ENCODE peak calls at places on chromosomes 6 and 20, in ten cellular contexts. N is mammary epithelial cell, I is sigmoid colon, A is bronchial epithelial cell, C is A549, U is GM12865, O is prostate gland, Q is cardiac fibroblast, M is GM06990, K is HCT116. S is an unnamed sample.

GRCh38 chr20:21510414-21510971 is 3.4 kb downstream of the NKX2-2 start:
- DNase-seq in N (no peak), I (no peak), A (no peak), C (no peak), U (no peak), O (no peak), Q (no peak), M (no peak), K (no peak), S (no peak)

GRCh38 chr6:111105578-111105977 is 18.3 kb downstream of the SLC16A10 start:
- DNase-seq in N (peak), I (no peak), A (peak), C (peak), U (no peak), O (peak), Q (peak), M (no peak), K (peak), S (peak)

GRCh38 chr20:63703471-63703975 is 4.3 kb downstream of the ARFRP1 start:
- DNase-seq in N (no peak), I (peak), A (no peak), C (no peak), U (no peak), O (no peak), Q (no peak), M (no peak), K (no peak), S (no peak)

GRCh38 chr20:51402201-51402600 is 140.3 kb downstream of the NFATC2 start:
- DNase-seq in N (no peak), I (no peak), A (no peak), C (no peak), U (peak), O (no peak), Q (peak), M (no peak), K (no peak), S (peak)

GRCh38 chr20:40286991-40287531 is 402.0 kb downstream of the MAFB start:
- DNase-seq in N (peak), I (peak), A (peak), C (no peak), U (no peak), O (peak), Q (peak), M (no peak), K (no peak), S (no peak)

GRCh38 chr6:31903957-31904356 is 2.1 kb upstream of the ZBTB12 start:
- DNase-seq in N (no peak), I (no peak), A (no peak), C (no peak), U (no peak), O (no peak), Q (peak), M (no peak), K (no peak), S (no peak)

GRCh38 chr20:36499723-36500501 is 41.4 kb upstream of the MYL9 start:
- DNase-seq in N (no peak), I (peak), A (no peak), C (no peak), U (no peak), O (no peak), Q (no peak), M (no peak), K (no peak), S (peak)

GRCh38 chr20:25259788-25260254 is 11.9 kb downstream of the PYGB start:
- DNase-seq in N (no peak), I (peak), A (no peak), C (no peak), U (no peak), O (no peak), Q (no peak), M (no peak), K (no peak), S (no peak)

GRCh38 chr6:36350681-36351091 is 14.0 kb upstream of the BNIP5 start:
- DNase-seq in N (peak), I (no peak), A (peak), C (no peak), U (no peak), O (no peak), Q (peak), M (no peak), K (no peak), S (peak)

GRCh38 chr6:6962699-6963098 is 145.1 kb upstream of the RREB1 start:
- DNase-seq in N (no peak), I (no peak), A (no peak), C (no peak), U (no peak), O (no peak), Q (no peak), M (no peak), K (no peak), S (no peak)

GRCh38 chr6:30364591-30364990 is 19.6 kb downstream of the RPP21 start:
- DNase-seq in N (no peak), I (no peak), A (no peak), C (no peak), U (peak), O (no peak), Q (no peak), M (no peak), K (no peak), S (no peak)

GRCh38 chr6:16540804-16541752 is 220.2 kb downstream of the ATXN1 start:
- DNase-seq in N (no peak), I (peak), A (no peak), C (no peak), U (peak), O (no peak), Q (peak), M (no peak), K (no peak), S (no peak)

GRCh38 chr6:127458817-127459216 is 372 bp downstream of the KIAA0408 start:
- DNase-seq in N (peak), I (peak), A (no peak), C (no peak), U (no peak), O (no peak), Q (peak), M (no peak), K (no peak), S (no peak)

GRCh38 chr6:152099816-152100618 is 292.5 kb downstream of the ESR1 start:
- DNase-seq in N (peak), I (no peak), A (peak), C (no peak), U (no peak), O (no peak), Q (peak), M (no peak), K (no peak), S (no peak)

GRCh38 chr6:162442675-162443074 is 284.9 kb downstream of the PRKN start:
- DNase-seq in N (no peak), I (no peak), A (no peak), C (peak), U (peak), O (no peak), Q (peak), M (no peak), K (no peak), S (no peak)

GRCh38 chr20:25984933-25985332 is 288.3 kb upstream of the ZNF337 start:
- DNase-seq in N (no peak), I (peak), A (no peak), C (no peak), U (no peak), O (no peak), Q (peak), M (no peak), K (no peak), S (peak)

GRCh38 chr6:12361042-12361765 is 71.0 kb downstream of the EDN1 start:
- DNase-seq in N (no peak), I (no peak), A (no peak), C (no peak), U (no peak), O (no peak), Q (no peak), M (no peak), K (no peak), S (no peak)

GRCh38 chr20:3606021-3606420 is 57.2 kb downstream of the GFRA4 start:
- DNase-seq in N (peak), I (no peak), A (no peak), C (no peak), U (no peak), O (no peak), Q (peak), M (no peak), K (no peak), S (no peak)

GRCh38 chr20:9999660-10000059 is 35.1 kb upstream of the ANKEF1 start:
- DNase-seq in N (no peak), I (no peak), A (peak), C (no peak), U (peak), O (no peak), Q (no peak), M (no peak), K (no peak), S (no peak)

GRCh38 chr6:43302126-43302525 is 4.1 kb downstream of the SLC22A7 start:
- DNase-seq in N (no peak), I (no peak), A (no peak), C (no peak), U (no peak), O (no peak), Q (no peak), M (no peak), K (no peak), S (no peak)

GRCh38 chr20:58175836-58176235 is 52.6 kb downstream of the ANKRD60 start:
- DNase-seq in N (no peak), I (no peak), A (no peak), C (no peak), U (no peak), O (no peak), Q (no peak), M (no peak), K (no peak), S (no peak)
- H3K4me3 ChIP-seq in N (no peak), I (no peak), A (no peak), C (no peak), U (no peak), O (no peak), Q (no peak), M (no peak), K (no peak), S (no peak)

GRCh38 chr6:142985286-142985685 is 40.3 kb upstream of the HIVEP2 start:
- DNase-seq in N (no peak), I (no peak), A (no peak), C (no peak), U (no peak), O (no peak), Q (peak), M (no peak), K (no peak), S (no peak)
- TF ChIP-seq CTCF in N (no peak), I (no peak), A (no peak), C (no peak), U (no peak), O (no peak), Q (no peak), M (no peak), K (no peak), S (no peak)

DNA sequence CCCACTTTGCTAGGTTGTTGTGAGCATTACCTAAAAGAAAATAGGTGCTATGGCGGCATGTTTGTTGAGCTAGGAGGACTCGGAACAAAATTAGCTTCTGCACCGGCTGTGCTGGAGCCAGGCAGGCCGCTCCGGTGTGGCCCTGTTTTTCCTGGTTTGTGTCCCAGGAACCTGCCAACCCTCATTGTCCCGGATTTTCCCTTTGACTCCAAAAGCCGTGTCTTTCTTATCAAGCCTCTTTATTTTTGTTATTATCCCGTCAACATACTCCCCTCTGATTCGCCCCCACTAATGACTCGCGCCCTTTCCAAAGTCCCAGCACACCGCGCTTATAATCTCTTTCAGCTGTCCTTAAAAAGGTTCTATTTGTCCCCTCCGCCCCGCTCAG is 117.0 kb downstream of the MYLK4 start:
- DNase-seq in N (no peak), I (no peak), A (no peak), C (no peak), U (no peak), O (no peak), Q (no peak), M (no peak), K (no peak), S (no peak)
- H3K4me3 ChIP-seq in N (no peak), I (peak), A (peak), C (peak), U (no peak), O (peak), Q (peak), M (no peak), K (peak), S (peak)

DNA sequence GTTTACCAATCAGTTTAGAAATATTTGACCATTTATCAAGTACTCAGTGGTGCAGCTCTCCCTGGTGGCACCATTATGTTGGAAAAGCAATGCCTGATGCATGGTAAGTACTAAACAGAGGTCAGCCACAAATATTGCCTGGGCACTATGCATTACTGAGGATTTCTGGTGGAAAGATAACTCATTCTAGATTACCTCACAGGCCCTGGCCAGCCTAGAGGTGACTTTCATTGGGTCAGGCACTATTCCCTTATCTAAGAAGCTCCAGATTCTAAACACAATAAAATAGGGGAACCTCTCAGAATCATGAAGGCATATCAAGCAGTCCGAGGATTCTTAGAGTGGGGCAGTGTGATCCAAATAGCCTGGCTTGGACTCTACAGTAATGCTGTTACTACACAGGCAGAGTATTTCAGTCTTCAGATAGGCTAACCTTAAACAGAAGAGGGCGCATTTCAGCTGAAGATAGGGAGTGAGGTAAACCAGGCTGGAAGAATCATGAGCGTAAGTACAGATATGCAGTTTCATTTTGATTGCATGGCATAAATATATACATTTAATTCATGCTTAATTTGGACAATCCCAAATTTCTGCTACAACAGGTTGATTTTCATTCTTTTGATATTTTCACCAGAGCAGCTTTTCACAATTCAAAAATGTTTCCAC is 12.1 kb downstream of the LGSN start:
- DNase-seq in N (peak), I (no peak), A (peak), C (peak), U (peak), O (no peak), Q (peak), M (peak), K (peak), S (peak)
- TF ChIP-seq CTCF in N (peak), I (peak), A (peak), C (peak), U (peak), O (no peak), Q (peak), M (peak), K (peak), S (peak)

GRCh38 chr6:169076240-169076639 is 177.4 kb downstream of the THBS2 start:
- DNase-seq in N (no peak), I (no peak), A (no peak), C (no peak), U (no peak), O (no peak), Q (no peak), M (no peak), K (no peak), S (no peak)
- H3K4me3 ChIP-seq in N (no peak), I (no peak), A (no peak), C (no peak), U (no peak), O (no peak), Q (no peak), M (no peak), K (no peak), S (no peak)

GRCh38 chr20:48791014-48791413 is 36.8 kb downstream of the PREX1 start:
- DNase-seq in N (no peak), I (peak), A (no peak), C (no peak), U (peak), O (peak), Q (peak), M (no peak), K (no peak), S (peak)
- TF ChIP-seq CTCF in N (no peak), I (no peak), A (no peak), C (no peak), U (no peak), O (no peak), Q (no peak), M (peak), K (no peak), S (no peak)

GRCh38 chr20:44585042-44585968 is 2.9 kb downstream of the PKIG start:
- DNase-seq in N (no peak), I (no peak), A (no peak), C (no peak), U (peak), O (no peak), Q (no peak), M (no peak), K (no peak), S (no peak)
- H3K4me3 ChIP-seq in N (no peak), I (no peak), A (no peak), C (no peak), U (peak), O (no peak), Q (no peak), M (peak), K (no peak), S (no peak)

GRCh38 chr6:830667-831327 is 137.9 kb upstream of the EXOC2 start:
- DNase-seq in N (no peak), I (no peak), A (no peak), C (no peak), U (no peak), O (no peak), Q (no peak), M (no peak), K (no peak), S (no peak)
- TF ChIP-seq CTCF in N (no peak), I (no peak), A (no peak), C (no peak), U (no peak), O (no peak), Q (no peak), M (no peak), K (no peak), S (no peak)

GRCh38 chr6:26195924-26196845 is 109.0 kb downstream of the HFE start:
- DNase-seq in N (peak), I (no peak), A (no peak), C (no peak), U (peak), O (no peak), Q (peak), M (peak), K (no peak), S (peak)

GRCh38 chr6:26195376-26195923 is 108.2 kb downstream of the HFE start:
- DNase-seq in N (peak), I (peak), A (peak), C (no peak), U (peak), O (peak), Q (peak), M (peak), K (peak), S (peak)

GRCh38 chr6:26197736-26198625 is 110.8 kb downstream of the HFE start:
- DNase-seq in N (peak), I (peak), A (peak), C (no peak), U (peak), O (peak), Q (peak), M (peak), K (peak), S (peak)

GRCh38 chr6:26198626-26199056 is 111.4 kb downstream of the HFE start:
- DNase-seq in N (no peak), I (no peak), A (peak), C (no peak), U (no peak), O (no peak), Q (no peak), M (no peak), K (peak), S (peak)

GRCh38 chr6:26196846-26197683 is 109.8 kb downstream of the HFE start:
- DNase-seq in N (peak), I (peak), A (peak), C (no peak), U (peak), O (peak), Q (peak), M (peak), K (peak), S (peak)
- H3K4me3 ChIP-seq in N (peak), I (peak), A (peak), C (no peak), U (peak), O (peak), Q (peak), M (peak), K (peak), S (peak)

S was measured in astrocyte of the spinal cord.